ENCODE peak calls at places on chromosome 17, in five cellular contexts. L is HEK293T, X is H1, V is HepG2, W is GM12878. Q is an unnamed sample.

GRCh38 chr17:17728550-17729251 is 47.4 kb downstream of the RAI1 start:
- DNase-seq in L (no peak), X (no peak), V (no peak), W (no peak), Q (no peak)

GRCh38 chr17:77064608-77065007 is 76.2 kb upstream of the SEC14L1 start:
- DNase-seq in L (no peak), X (no peak), V (no peak), W (no peak), Q (no peak)

GRCh38 chr17:31216053-31216751 is 80.8 kb downstream of the OMG start:
- DNase-seq in L (peak), X (no peak), V (peak), W (peak), Q (peak)

GRCh38 chr17:78972507-78973105 is 7.1 kb downstream of the LGALS3BP start:
- DNase-seq in L (no peak), X (no peak), V (no peak), W (no peak), Q (no peak)

GRCh38 chr17:60857521-60857920 is 179.9 kb downstream of the BCAS3 start:
- DNase-seq in L (no peak), X (no peak), V (no peak), W (no peak), Q (no peak)

GRCh38 chr17:69434164-69434579 is 19.7 kb downstream of the MAP2K6 start:
- DNase-seq in L (peak), X (no peak), V (no peak), W (no peak), Q (no peak)

GRCh38 chr17:41329279-41329925 is 13.9 kb upstream of the KRTAP17-1 start:
- DNase-seq in L (peak), X (peak), V (peak), W (no peak), Q (peak)

GRCh38 chr17:81923302-81924260 is 4.0 kb downstream of the MAFG start:
- DNase-seq in L (no peak), X (no peak), V (no peak), W (no peak), Q (no peak)

GRCh38 chr17:13074026-13074425 is 56.2 kb upstream of the ELAC2 start:
- DNase-seq in L (no peak), X (no peak), V (no peak), W (no peak), Q (no peak)

GRCh38 chr17:19904924-19905323 is 37.2 kb upstream of the ULK2 start:
- DNase-seq in L (no peak), X (no peak), V (no peak), W (no peak), Q (no peak)

GRCh38 chr17:21283482-21284318 is 811 bp upstream of the MAP2K3 start:
- DNase-seq in L (no peak), X (no peak), V (no peak), W (no peak), Q (no peak)

GRCh38 chr17:70713694-70714093 is 544.4 kb downstream of the KCNJ2 start:
- DNase-seq in L (no peak), X (no peak), V (no peak), W (no peak), Q (no peak)

GRCh38 chr17:37060966-37061365 is 112.2 kb downstream of the AATF start:
- DNase-seq in L (no peak), X (no peak), V (no peak), W (no peak), Q (no peak)

GRCh38 chr17:12050646-12051225 is 30.1 kb downstream of the MAP2K4 start:
- DNase-seq in L (no peak), X (no peak), V (no peak), W (no peak), Q (no peak)

GRCh38 chr17:82900741-82901140 is 60.9 kb upstream of the ZNF750 start:
- DNase-seq in L (no peak), X (no peak), V (no peak), W (no peak), Q (no peak)

GRCh38 chr17:80731255-80731840 is 186.7 kb downstream of the RPTOR start:
- DNase-seq in L (no peak), X (no peak), V (no peak), W (no peak), Q (no peak)

GRCh38 chr17:74779948-74780400 is 3.8 kb upstream of the NAT9 start:
- DNase-seq in L (no peak), X (no peak), V (no peak), W (peak), Q (no peak)

GRCh38 chr17:81153340-81153803 is 11.9 kb upstream of the PVALEF start:
- DNase-seq in L (no peak), X (no peak), V (no peak), W (no peak), Q (no peak)

GRCh38 chr17:80287806-80288579 is 27.3 kb downstream of the RNF213 start:
- DNase-seq in L (no peak), X (no peak), V (no peak), W (no peak), Q (no peak)

GRCh38 chr17:17446666-17447155 is 30.1 kb upstream of the MED9 start:
- DNase-seq in L (no peak), X (no peak), V (no peak), W (no peak), Q (no peak)

GRCh38 chr17:37488009-37488604 is 1.6 kb upstream of the DUSP14 start:
- DNase-seq in L (peak), X (no peak), V (peak), W (no peak), Q (no peak)

GRCh38 chr17:1577657-1578428 is 15.3 kb upstream of the PITPNA start:
- DNase-seq in L (no peak), X (no peak), V (no peak), W (no peak), Q (no peak)

GRCh38 chr17:27596571-27597187 is 34.3 kb upstream of the LGALS9 start:
- DNase-seq in L (no peak), X (no peak), V (no peak), W (no peak), Q (no peak)

GRCh38 chr17:74117087-74117486 is 86.4 kb upstream of the RPL38 start:
- DNase-seq in L (no peak), X (no peak), V (no peak), W (no peak), Q (no peak)

GRCh38 chr17:47792979-47793378 is 28.6 kb downstream of the OSBPL7 start:
- DNase-seq in L (no peak), X (no peak), V (no peak), W (no peak), Q (no peak)

DNA sequence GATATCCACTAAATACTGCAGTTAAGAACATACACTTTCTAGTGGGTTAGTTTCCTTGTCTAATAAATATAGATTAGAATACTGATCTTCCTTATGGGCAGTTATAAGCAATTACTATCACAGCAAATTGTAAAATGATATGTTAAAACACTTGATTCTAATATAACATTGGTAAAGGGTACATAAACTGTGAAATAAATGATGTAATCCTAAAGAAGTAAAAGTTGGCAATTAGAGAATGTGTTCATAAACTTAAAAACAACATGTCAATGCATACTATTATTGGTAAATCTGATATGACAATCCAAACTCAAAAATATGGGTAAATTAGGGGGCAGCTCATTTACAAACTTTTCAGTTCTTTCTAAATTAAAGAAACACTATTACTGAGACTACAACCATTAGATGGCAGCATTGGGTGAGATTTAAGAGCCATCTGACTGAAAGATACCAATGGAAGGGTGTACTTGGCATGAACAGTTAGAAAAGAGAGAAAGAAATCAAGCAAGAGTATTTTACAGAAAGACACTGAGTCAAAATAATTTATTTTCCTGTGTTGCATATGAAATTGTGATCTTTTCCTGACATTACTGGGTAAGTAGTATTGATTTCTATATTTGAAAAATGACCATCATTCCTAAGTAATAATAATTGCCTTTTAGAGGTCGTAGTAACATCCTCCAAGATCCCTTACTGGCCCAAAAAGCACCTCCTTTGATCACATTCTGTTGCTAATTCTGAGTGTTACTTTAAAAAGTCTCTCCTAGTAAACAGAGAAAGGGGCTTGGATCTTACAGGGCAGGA is 119.6 kb downstream of the SPAG9 start:
- DNase-seq in L (peak), X (no peak), V (peak), W (peak), Q (peak)
- TF ChIP-seq SUZ12 in L (no peak), X (no peak), V (no peak), W (no peak), Q (no peak)

GRCh38 chr17:45162022-45162687 is 480 bp downstream of the HEXIM2 start:
- DNase-seq in L (no peak), X (no peak), V (no peak), W (no peak), Q (no peak)
- TF ChIP-seq SUZ12 in L (no peak), X (no peak), V (no peak), W (no peak), Q (no peak)

GRCh38 chr17:65530985-65531507 is 30.4 kb downstream of the AXIN2 start:
- DNase-seq in L (no peak), X (no peak), V (no peak), W (no peak), Q (no peak)

GRCh38 chr17:65533855-65534457 is 27.5 kb downstream of the AXIN2 start:
- DNase-seq in L (no peak), X (no peak), V (no peak), W (no peak), Q (no peak)

GRCh38 chr17:65533056-65533745 is 28.2 kb downstream of the AXIN2 start:
- DNase-seq in L (no peak), X (no peak), V (no peak), W (no peak), Q (no peak)

GRCh38 chr17:65531508-65532431 is 29.7 kb downstream of the AXIN2 start:
- DNase-seq in L (peak), X (no peak), V (no peak), W (no peak), Q (no peak)

DNA sequence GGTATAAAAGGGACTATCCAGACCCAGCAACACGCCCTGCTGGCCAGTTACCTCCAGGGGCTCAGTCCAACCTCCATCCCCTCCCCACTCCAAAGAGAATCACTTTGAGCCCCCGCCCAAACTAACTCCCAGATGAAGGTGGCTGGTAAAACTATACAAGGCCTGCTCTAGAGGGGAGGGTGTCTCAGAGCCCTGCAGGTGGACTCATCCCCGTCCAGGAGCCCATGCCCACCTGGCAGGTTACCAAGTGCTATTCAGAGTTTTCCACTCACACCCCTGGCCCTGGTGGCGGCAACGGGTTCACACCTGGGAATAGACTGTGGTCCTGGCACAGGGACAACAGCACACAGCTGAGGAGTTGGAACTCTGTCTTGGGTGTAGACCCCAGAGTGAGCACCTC is 29.0 kb downstream of the AXIN2 start:
- DNase-seq in L (no peak), X (no peak), V (no peak), W (no peak), Q (no peak)
- TF ChIP-seq SUZ12 in L (no peak), X (no peak), V (no peak), W (no peak), Q (no peak)

GRCh38 chr17:67617304-67617899 is 100.3 kb upstream of the NOL11 start:
- DNase-seq in L (no peak), X (no peak), V (no peak), W (no peak), Q (no peak)

GRCh38 chr17:67615736-67616135 is 102.0 kb upstream of the NOL11 start:
- DNase-seq in L (no peak), X (no peak), V (no peak), W (no peak), Q (no peak)

GRCh38 chr17:67613961-67614360 is 103.8 kb upstream of the NOL11 start:
- DNase-seq in L (no peak), X (no peak), V (no peak), W (no peak), Q (no peak)

GRCh38 chr17:67619555-67619954 is 98.2 kb upstream of the NOL11 start:
- DNase-seq in L (no peak), X (no peak), V (no peak), W (no peak), Q (no peak)

DNA sequence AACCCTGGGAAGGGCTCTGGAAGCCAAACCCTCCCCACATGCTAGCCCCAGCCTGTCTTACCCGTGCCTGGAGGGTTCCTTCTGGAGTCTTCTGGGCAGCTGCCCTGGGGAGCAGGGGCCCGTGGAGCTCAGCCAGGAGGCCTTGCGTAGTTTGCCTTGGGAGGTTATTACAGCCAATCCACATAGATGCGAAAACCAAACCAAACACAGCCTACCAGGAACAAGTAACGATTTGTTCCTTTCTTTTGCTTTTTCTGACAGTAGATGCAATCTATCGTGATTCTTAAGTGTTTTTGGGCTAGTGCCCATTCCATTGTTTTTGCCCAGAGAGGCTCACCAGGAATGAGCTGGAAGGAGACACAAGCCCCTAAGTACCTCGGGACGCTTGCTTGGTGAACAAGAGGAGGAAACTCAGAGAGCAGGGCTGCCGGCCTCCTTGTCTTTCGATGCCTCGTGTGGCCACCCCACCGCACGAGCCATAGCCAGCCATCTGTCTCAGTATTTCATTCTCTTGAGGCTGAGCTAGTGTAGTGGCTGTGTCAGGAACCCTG is 102.7 kb upstream of the NOL11 start:
- DNase-seq in L (no peak), X (no peak), V (no peak), W (no peak), Q (no peak)
- TF ChIP-seq SUZ12 in L (no peak), X (no peak), V (no peak), W (no peak), Q (no peak)

Q was measured in NT2/D1.